ENCODE peak calls at places on chromosomes 3 and 15, in seven cellular contexts. O is epithelial cell of esophagus, Z is H1, H is fibroblast of the aortic adventitia, X is AG09319, E is endothelial cell, C is spleen. D is an unnamed sample.

GRCh38 chr3:158539414-158540014 is 31.5 kb upstream of the MLF1 start:
- DNase-seq in Z (no peak), H (peak; percentile 79), C (no peak), X (no peak), E (peak; percentile 47), O (peak; percentile 55), D (peak; percentile 57)

GRCh38 chr3:85571835-85572234 is 613.0 kb downstream of the CADM2 start:
- DNase-seq in Z (no peak), E (no peak), O (peak; percentile 65), H (no peak), C (no peak), X (no peak), D (no peak)

GRCh38 chr3:135271562-135272290 is 476.7 kb downstream of the EPHB1 start:
- DNase-seq in E (no peak), Z (no peak), C (no peak), O (no peak), X (no peak), H (no peak), D (no peak)

GRCh38 chr3:127628788-127629456 is at the start of gene PODXL2:
- DNase-seq in X (peak; percentile 12), O (peak; percentile 56), E (peak; percentile 57), Z (peak; percentile 13), H (peak; percentile 33), C (peak; percentile 84), D (peak; percentile 46)

GRCh38 chr3:175374705-175375104 is 515.6 kb downstream of the NAALADL2 start:
- DNase-seq in X (no peak), E (no peak), C (no peak), Z (no peak), O (no peak), H (no peak), D (no peak)

GRCh38 chr3:166661621-166662020 is 718.5 kb downstream of the ZBBX start:
- DNase-seq in E (no peak), X (no peak), H (no peak), O (no peak), C (no peak), Z (no peak), D (no peak)

GRCh38 chr15:81113861-81114261 is 20.2 kb upstream of the CFAP161 start:
- DNase-seq in H (peak; percentile 15), Z (no peak), X (no peak), E (no peak), O (peak; percentile 78), C (no peak), D (no peak)

GRCh38 chr15:85514413-85514812 is 134.0 kb downstream of the AKAP13 start:
- DNase-seq in C (no peak), Z (no peak), H (no peak), X (no peak), E (no peak), O (no peak), D (no peak)

GRCh38 chr3:12158387-12159226 is at the start of gene TIMP4:
- DNase-seq in O (peak; percentile 74), X (no peak), C (peak; percentile 74), E (no peak), H (peak; percentile 35), Z (peak; percentile 36), D (no peak)

GRCh38 chr15:45373961-45374360 is 4.4 kb downstream of the GATM start:
- DNase-seq in O (no peak), E (no peak), H (no peak), X (no peak), Z (no peak), C (no peak), D (no peak)

GRCh38 chr15:98838387-98839259 is 169.0 kb downstream of the PGPEP1L start:
- DNase-seq in Z (no peak), E (no peak), H (no peak), O (no peak), X (no peak), C (no peak), D (no peak)

GRCh38 chr3:189363856-189364255 is 192.1 kb downstream of the TPRG1 start:
- DNase-seq in E (no peak), O (no peak), X (no peak), Z (no peak), H (peak; percentile 85), C (no peak), D (peak; percentile 23)

GRCh38 chr3:189361103-189361835 is 189.5 kb downstream of the TPRG1 start:
- DNase-seq in X (no peak), O (no peak), H (peak; percentile 57), C (no peak), Z (no peak), E (no peak), D (no peak)

GRCh38 chr3:189368384-189368783 is 196.6 kb downstream of the TPRG1 start:
- DNase-seq in C (no peak), X (no peak), H (no peak), Z (no peak), E (no peak), O (no peak), D (no peak)

GRCh38 chr3:189369636-189370035 is 197.9 kb downstream of the TPRG1 start:
- DNase-seq in X (no peak), Z (no peak), O (peak; percentile 40), H (no peak), C (no peak), E (no peak), D (no peak)

DNA sequence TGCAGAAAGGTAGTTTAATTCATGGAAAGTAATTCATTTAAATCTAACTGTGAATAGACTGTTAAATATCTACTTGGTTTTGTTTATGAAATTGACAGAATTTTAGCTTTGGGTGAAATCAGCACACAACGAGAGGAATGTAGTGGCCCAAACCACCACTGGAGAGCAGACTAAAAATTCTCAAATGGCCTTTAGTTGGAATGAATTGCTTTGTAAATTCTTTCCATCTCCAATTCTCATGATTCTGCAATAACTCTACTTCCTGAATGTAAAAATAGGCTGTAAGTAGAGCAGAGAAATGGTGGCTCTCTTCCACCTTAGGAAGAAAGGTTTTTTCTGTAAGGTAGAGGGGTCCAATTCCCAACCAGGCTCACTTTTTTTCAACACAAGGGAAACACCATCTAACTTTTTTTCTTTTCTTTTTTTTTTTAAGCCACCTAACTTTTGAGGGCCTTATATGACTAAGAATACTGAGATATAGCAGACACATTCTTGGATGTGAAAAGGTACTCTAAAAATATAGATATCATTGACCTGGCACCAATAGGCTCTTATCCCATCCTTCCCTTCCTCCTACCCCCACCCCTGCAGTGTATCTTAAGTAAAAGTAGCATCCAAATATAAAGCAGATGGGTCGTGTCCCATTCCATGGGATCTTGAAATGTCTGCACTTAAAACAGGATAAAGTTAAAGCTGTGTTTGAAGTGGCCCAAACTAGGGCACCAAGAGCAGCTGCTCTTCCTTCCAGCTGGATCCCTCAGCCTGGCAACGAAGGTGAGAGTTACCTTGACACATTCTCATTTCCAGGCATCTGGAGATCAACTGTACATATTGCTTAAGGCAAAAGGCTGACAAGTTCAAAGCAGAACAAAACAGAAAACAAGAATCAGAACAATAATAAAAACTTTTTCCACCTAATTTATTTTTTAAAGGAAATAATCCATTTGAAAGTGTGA is 194.1 kb downstream of the TPRG1 start:
- DNase-seq in H (peak; percentile 76), O (no peak), C (no peak), X (no peak), Z (no peak), E (no peak), D (no peak)
- TF ChIP-seq CTCF in H (peak; percentile 57), O (no peak), C (no peak), X (peak; percentile 12), Z (no peak), E (no peak), D (no peak)

GRCh38 chr3:13529196-13529975 is 19.5 kb upstream of the FBLN2 start:
- DNase-seq in E (no peak), Z (no peak), C (peak; percentile 22), X (no peak), H (no peak), O (no peak), D (no peak)

GRCh38 chr3:13530241-13531009 is 18.5 kb upstream of the FBLN2 start:
- DNase-seq in H (no peak), C (peak; percentile 41), E (no peak), X (no peak), Z (no peak), O (peak; percentile 52), D (no peak)

GRCh38 chr3:13525827-13526625 is 22.9 kb upstream of the FBLN2 start:
- DNase-seq in O (peak; percentile 70), E (no peak), H (peak; percentile 55), C (peak; percentile 69), X (no peak), Z (no peak), D (peak; percentile 28)

GRCh38 chr3:13526626-13526949 is 22.3 kb upstream of the FBLN2 start:
- DNase-seq in E (no peak), C (no peak), X (no peak), Z (no peak), H (no peak), O (no peak), D (no peak)

GRCh38 chr3:13528217-13528801 is 20.6 kb upstream of the FBLN2 start:
- DNase-seq in E (peak; percentile 53), H (peak; percentile 60), Z (peak; percentile 46), O (no peak), C (peak; percentile 47), X (no peak), D (no peak)
- TF ChIP-seq CTCF in E (peak; percentile 61), H (peak; percentile 70), Z (peak; percentile 86), O (peak; percentile 34), C (no peak), X (peak; percentile 34), D (no peak)

GRCh38 chr15:79132361-79132760 is 41.8 kb upstream of the RASGRF1 start:
- DNase-seq in E (no peak), C (no peak), O (no peak), H (no peak), Z (no peak), X (no peak), D (no peak)

GRCh38 chr15:79132770-79133169 is 42.2 kb upstream of the RASGRF1 start:
- DNase-seq in Z (no peak), E (no peak), C (no peak), X (no peak), O (peak; percentile 6), H (no peak), D (no peak)

GRCh38 chr15:79128556-79128955 is 38.0 kb upstream of the RASGRF1 start:
- DNase-seq in C (no peak), O (no peak), Z (no peak), H (no peak), E (no peak), X (no peak), D (no peak)

GRCh38 chr15:79129235-79129634 is 38.7 kb upstream of the RASGRF1 start:
- DNase-seq in C (no peak), O (no peak), E (no peak), H (no peak), Z (no peak), X (no peak), D (no peak)

GRCh38 chr15:79130535-79131130 is 40.1 kb upstream of the RASGRF1 start:
- DNase-seq in O (no peak), E (no peak), C (no peak), H (no peak), Z (no peak), X (no peak), D (no peak)
- TF ChIP-seq CTCF in O (no peak), E (peak; percentile 63), C (no peak), H (no peak), Z (peak; percentile 64), X (no peak), D (no peak)

GRCh38 chr3:153925826-153926514 is 195.2 kb upstream of the ARHGEF26 start:
- DNase-seq in H (peak; percentile 57), X (no peak), C (no peak), Z (no peak), O (no peak), E (no peak), D (no peak)

DNA sequence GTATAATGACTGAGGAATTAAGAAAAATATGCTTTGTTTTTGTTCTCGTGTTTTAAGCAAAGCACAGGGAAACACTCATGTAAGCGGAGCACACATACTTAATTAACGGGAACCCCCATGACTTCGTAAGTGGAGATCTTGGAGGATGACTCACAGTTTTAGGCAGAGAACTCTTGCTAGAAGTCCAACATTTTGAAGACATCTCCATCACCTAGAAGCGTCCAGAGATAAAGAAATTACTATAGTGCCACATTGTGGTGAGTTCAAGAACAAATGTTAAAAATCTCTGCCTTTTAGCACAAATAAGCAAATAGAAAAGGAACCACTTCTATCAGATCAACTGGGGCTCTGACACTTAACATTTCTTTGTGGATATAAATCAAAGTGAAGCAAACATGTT is 194.1 kb upstream of the ARHGEF26 start:
- DNase-seq in X (peak; percentile 22), O (peak; percentile 38), C (no peak), E (no peak), H (peak; percentile 88), Z (no peak), D (no peak)
- TF ChIP-seq CTCF in X (peak; percentile 20), O (no peak), C (no peak), E (no peak), H (peak; percentile 24), Z (peak; percentile 4), D (no peak)

D was measured in adrenal gland.